ENCODE peak calls at places on chromosomes 7 and 10, in four cellular contexts. U is hepatocyte, E is fibroblast of lung, W is Caco-2. K is an unnamed sample.

GRCh38 chr10:59314284-59314683 is 48.1 kb downstream of the FAM13C start:
- DNase-seq in U (no peak), E (no peak), W (no peak), K (no peak)

GRCh38 chr10:95428702-95429101 is 132.5 kb downstream of the SORBS1 start:
- DNase-seq in U (no peak), E (no peak), W (no peak), K (no peak)

GRCh38 chr7:388023-388355 is 98.0 kb downstream of the FOXL3 start:
- DNase-seq in U (no peak), E (no peak), W (no peak), K (no peak)

GRCh38 chr10:12130237-12130872 is 878 bp downstream of the SEC61A2 start:
- DNase-seq in U (peak), E (peak), W (peak), K (peak)

GRCh38 chr7:117809958-117810357 is 63.3 kb downstream of the CTTNBP2 start:
- DNase-seq in U (peak), E (no peak), W (no peak), K (no peak)

GRCh38 chr7:107946881-107947280 is 55.9 kb downstream of the DLD start:
- DNase-seq in U (no peak), E (no peak), W (no peak), K (peak)

GRCh38 chr7:14420768-14421167 is 431.3 kb upstream of the ETV1 start:
- DNase-seq in U (no peak), E (no peak), W (no peak), K (no peak)

GRCh38 chr10:81348003-81348402 is 527.0 kb upstream of the NRG3 start:
- DNase-seq in U (no peak), E (no peak), W (no peak), K (no peak)

GRCh38 chr7:101936612-101937231 is 119.3 kb downstream of the CUX1 start:
- DNase-seq in U (peak), E (peak), W (no peak), K (peak)

GRCh38 chr7:4748267-4748666 is 27.2 kb upstream of the AP5Z1 start:
- DNase-seq in U (no peak), E (no peak), W (no peak), K (no peak)

GRCh38 chr10:100100651-100101525 is 19.2 kb upstream of the CPN1 start:
- DNase-seq in U (peak), E (peak), W (no peak), K (peak)
- TF ChIP-seq CTCF in U (peak), E (peak), W (peak), K (peak)

DNA sequence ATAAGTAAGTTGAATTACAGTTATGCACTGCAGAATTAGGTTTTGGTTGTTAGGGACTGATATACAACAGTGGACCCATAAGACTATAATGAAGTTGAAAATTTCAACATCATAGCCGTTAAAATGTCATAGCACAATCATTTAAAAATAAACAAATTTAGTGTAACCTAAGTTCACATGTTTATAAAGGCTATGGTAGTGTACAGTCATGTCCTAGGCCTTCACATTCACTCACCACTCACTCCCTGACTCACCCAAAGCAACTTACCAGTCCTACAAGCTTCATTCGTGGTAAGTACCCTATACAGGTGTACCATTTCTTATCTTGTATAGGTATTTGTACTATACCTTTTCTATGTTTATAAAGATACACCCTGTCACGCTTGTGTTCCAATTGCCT is 113.7 kb downstream of the RAB11FIP2 start:
- DNase-seq in U (no peak), E (no peak), W (no peak), K (peak)
- H3K4me3 ChIP-seq in U (no peak), E (no peak), W (no peak), K (no peak)

GRCh38 chr7:17007841-17008240 is 126.1 kb upstream of the AGR3 start:
- DNase-seq in U (no peak), E (no peak), W (no peak), K (peak)

GRCh38 chr7:17005277-17005676 is 123.5 kb upstream of the AGR3 start:
- DNase-seq in U (no peak), E (no peak), W (no peak), K (no peak)

GRCh38 chr7:17013204-17013603 is 131.4 kb upstream of the AGR3 start:
- DNase-seq in U (no peak), E (no peak), W (no peak), K (no peak)

GRCh38 chr7:17010637-17011300 is 129.0 kb upstream of the AGR3 start:
- DNase-seq in U (no peak), E (no peak), W (no peak), K (no peak)

GRCh38 chr7:17009007-17009719 is 127.4 kb upstream of the AGR3 start:
- DNase-seq in U (peak), E (peak), W (no peak), K (peak)
- TF ChIP-seq CTCF in U (peak), E (peak), W (peak), K (peak)

DNA sequence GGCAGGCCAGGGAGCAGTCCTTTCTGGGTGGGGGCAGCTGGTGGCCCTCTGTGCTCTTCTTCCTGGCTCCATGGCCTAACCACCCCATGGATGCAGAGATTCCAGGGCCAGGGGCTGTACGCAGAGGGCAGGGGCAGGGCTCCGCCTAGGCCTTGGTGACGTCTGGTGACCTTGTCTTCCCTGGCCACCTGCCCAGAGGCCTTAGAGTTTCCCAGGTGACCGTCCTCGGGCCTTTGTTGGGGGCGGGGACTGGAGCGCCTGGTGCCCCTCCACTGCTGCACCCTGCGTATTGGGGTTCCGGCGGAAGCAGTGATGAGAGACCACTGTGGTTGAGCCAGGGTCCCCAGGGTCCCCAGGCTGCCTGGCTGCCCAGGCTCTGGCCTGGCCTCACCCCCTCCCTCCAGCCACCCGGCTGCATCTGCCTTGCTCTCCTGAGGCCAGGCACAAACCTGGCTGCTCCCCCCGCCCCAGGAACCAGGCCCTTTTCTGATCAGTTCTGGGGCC is 10.3 kb downstream of the PWWP2B start:
- DNase-seq in U (peak), E (no peak), W (no peak), K (no peak)
- H3K4me3 ChIP-seq in U (no peak), E (no peak), W (no peak), K (no peak)

DNA sequence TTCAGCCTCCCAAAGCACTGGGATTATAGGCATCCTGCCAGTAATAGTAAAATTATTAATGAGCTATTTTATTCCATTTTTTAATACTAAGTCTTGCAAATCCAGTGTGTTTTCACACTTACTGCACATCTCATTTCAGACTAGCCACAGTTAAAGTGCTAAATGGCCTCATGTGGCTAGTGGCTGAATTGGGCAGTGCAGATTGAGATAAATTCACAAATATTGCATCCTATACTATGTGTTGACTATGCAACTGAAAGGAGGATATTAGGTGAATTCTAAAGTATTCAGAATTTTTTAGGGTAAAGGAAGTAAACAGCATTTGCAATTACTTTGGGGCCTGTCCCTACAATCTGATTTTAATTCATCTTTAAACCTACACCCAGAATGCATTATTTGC is 10.2 kb downstream of the APBB1IP start:
- DNase-seq in U (no peak), E (no peak), W (no peak), K (no peak)
- TF ChIP-seq CTCF in U (no peak), E (no peak), W (no peak), K (no peak)

GRCh38 chr10:101226888-101227736 is 2.2 kb downstream of the LBX1 start:
- DNase-seq in U (no peak), E (no peak), W (no peak), K (no peak)
- H3K4me3 ChIP-seq in U (no peak), E (no peak), W (no peak), K (no peak)

GRCh38 chr10:114523876-114524275 is 119.6 kb upstream of the AFAP1L2 start:
- DNase-seq in U (no peak), E (no peak), W (no peak), K (no peak)
- TF ChIP-seq CTCF in U (no peak), E (no peak), W (no peak), K (no peak)

DNA sequence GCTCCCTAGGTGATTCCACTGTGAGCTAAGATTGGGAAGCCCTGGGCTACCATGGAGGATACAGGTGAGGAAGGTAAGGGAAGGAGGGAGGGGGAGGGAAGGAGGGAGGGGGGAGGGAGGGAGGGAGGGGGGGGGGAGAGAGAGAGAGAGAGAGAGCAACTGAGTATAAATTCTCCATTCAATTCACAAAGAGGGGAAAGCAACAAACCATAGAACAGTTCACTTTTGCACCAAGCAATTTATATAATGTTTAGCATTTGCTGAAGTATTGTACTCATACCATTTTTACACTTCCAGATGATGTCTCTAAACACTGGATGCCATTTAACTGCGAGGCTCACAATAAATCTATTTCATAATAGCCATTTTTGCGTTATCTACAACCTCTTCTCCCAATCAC is 118.3 kb downstream of the COL28A1 start:
- DNase-seq in U (no peak), E (no peak), W (no peak), K (no peak)
- H3K4me3 ChIP-seq in U (no peak), E (no peak), W (no peak), K (no peak)

DNA sequence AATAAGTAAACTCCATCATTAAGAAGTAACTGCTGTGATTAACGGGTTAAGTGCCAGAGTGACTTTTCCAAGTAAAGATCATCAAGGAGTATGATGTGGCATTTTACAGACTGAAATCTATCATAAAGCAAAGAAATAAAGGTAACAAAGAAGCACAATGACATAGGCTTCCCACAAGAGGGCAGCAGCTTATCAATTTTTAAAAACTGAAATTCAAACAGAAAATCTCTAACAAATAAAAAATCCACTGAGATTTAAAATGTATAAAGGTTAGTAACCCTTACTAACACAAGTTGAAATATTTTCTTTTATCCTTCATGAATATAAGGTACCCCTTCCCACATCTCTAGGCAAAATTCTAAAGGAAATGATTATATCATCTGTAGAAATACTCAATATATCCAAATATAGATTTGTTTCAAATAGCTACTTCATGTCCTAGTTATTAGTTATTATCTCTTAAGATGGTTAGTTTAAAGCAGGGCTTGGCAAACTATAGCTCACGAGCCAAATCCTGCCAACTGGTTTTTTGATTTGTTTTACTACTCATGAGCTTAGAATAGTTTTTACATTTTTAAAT is 29.2 kb downstream of the FAM3C start:
- DNase-seq in U (peak), E (peak), W (no peak), K (peak)
- TF ChIP-seq CTCF in U (peak), E (peak), W (peak), K (peak)